ENCODE peak calls at places on chromosomes 4 and X, in eight cellular contexts. S is activated CD4-positive, CD25-positive, alpha-beta regulatory T cell; V is cardiac muscle cell; J is posterior cingulate gyrus; G is stimulated activated CD4-positive, alpha-beta T cell treated with anti-CD3 and anti-CD28 coated beads, Interleukin-1b, Interleukin-23, amount 100 ng/mL, for 4 hours; W is GM23338; R is globus pallidus; X is activated T-cell treated with anti-CD3 and anti-CD28 coated beads for 1 hour. F is an unnamed sample.

GRCh38 chr4:166460769-166461550 is 587.9 kb downstream of the TLL1 start:
- DNase-seq in S (no peak), V (no peak), J (no peak), G (no peak), W (no peak), R (no peak), X (no peak), F (no peak)

GRCh38 chrX:150164971-150165605 is 198.0 kb upstream of the MAMLD1 start:
- DNase-seq in S (no peak), V (no peak), J (no peak), G (no peak), W (no peak), R (no peak), X (no peak), F (no peak)

GRCh38 chr4:71189471-71189870 is 149.3 kb upstream of the SLC4A4 start:
- DNase-seq in S (no peak), V (no peak), J (no peak), G (no peak), W (no peak), R (no peak), X (no peak), F (no peak)

GRCh38 chr4:117249333-117249732 is 164.0 kb upstream of the TRAM1L1 start:
- DNase-seq in S (no peak), V (no peak), J (no peak), G (no peak), W (no peak), R (no peak), X (no peak), F (no peak)

GRCh38 chrX:30141966-30142365 is 73.4 kb upstream of the MAGEB2 start:
- DNase-seq in S (no peak), V (peak; percentile 81), J (no peak), G (no peak), W (peak; percentile 65), R (peak; percentile 12), X (no peak), F (peak; percentile 46)

GRCh38 chrX:19630776-19631707 is 115.7 kb upstream of the MAP3K15 start:
- DNase-seq in S (no peak), V (no peak), J (no peak), G (no peak), W (peak; percentile 19), R (no peak), X (no peak), F (peak; percentile 30)

GRCh38 chrX:87392369-87392768 is 125.2 kb upstream of the KLHL4 start:
- DNase-seq in S (no peak), V (no peak), J (no peak), G (no peak), W (no peak), R (no peak), X (no peak), F (peak; percentile 4)

GRCh38 chr4:106481801-106482200 is 113.2 kb upstream of the GIMD1 start:
- DNase-seq in S (no peak), V (no peak), J (no peak), G (no peak), W (no peak), R (no peak), X (no peak), F (no peak)

GRCh38 chr4:88163286-88163685 is 4.8 kb upstream of the ABCG2 start:
- DNase-seq in S (no peak), V (no peak), J (no peak), G (no peak), W (peak; percentile 36), R (no peak), X (no peak), F (no peak)

GRCh38 chrX:10875995-10876394 is 235.1 kb upstream of the HCCS start:
- DNase-seq in S (no peak), V (no peak), J (no peak), G (no peak), W (no peak), R (no peak), X (no peak), F (no peak)

GRCh38 chrX:143632625-143633387 is 3.1 kb downstream of the SLITRK4 start:
- DNase-seq in S (no peak), V (peak; percentile 1), J (no peak), G (no peak), W (peak; percentile 1), R (no peak), X (no peak), F (no peak)

GRCh38 chrX:44953734-44954502 is 80.9 kb downstream of the KDM6A start:
- DNase-seq in S (no peak), V (peak; percentile 55), J (no peak), G (no peak), W (no peak), R (no peak), X (no peak), F (no peak)

GRCh38 chr4:183468210-183469095 is 24.0 kb downstream of the CDKN2AIP start:
- DNase-seq in S (no peak), V (no peak), J (no peak), G (no peak), W (no peak), R (no peak), X (no peak), F (no peak)

GRCh38 chr4:181566490-181566889 is 676.7 kb upstream of the TENM3 start:
- DNase-seq in S (no peak), V (no peak), J (no peak), G (no peak), W (no peak), R (no peak), X (no peak), F (no peak)

GRCh38 chr4:163344147-163345050 is 707 bp downstream of the NPY5R start:
- DNase-seq in S (no peak), V (peak; percentile 57), J (peak; percentile 8), G (no peak), W (peak; percentile 72), R (no peak), X (no peak), F (peak; percentile 80)

GRCh38 chrX:147803948-147804347 is 107.8 kb upstream of the FMR1 start:
- DNase-seq in S (no peak), V (peak; percentile 34), J (peak; percentile 5), G (no peak), W (peak; percentile 50), R (peak; percentile 23), X (no peak), F (peak; percentile 28)

GRCh38 chrX:154437398-154437752 is 421 bp downstream of the GDI1 start:
- DNase-seq in S (no peak), V (no peak), J (peak; percentile 15), G (no peak), W (no peak), R (no peak), X (no peak), F (no peak)

GRCh38 chr4:105350859-105351494 is 122.9 kb downstream of the PPA2 start:
- DNase-seq in S (no peak), V (no peak), J (no peak), G (no peak), W (no peak), R (no peak), X (no peak), F (no peak)

GRCh38 chr4:188986271-188986689 is 847.0 kb downstream of the TRIML1 start:
- DNase-seq in S (no peak), V (no peak), J (no peak), G (no peak), W (no peak), R (no peak), X (no peak), F (no peak)

GRCh38 chrX:80412042-80412441 is 8.2 kb upstream of the TENT5D start:
- DNase-seq in S (no peak), V (no peak), J (no peak), G (no peak), W (no peak), R (no peak), X (no peak), F (no peak)

GRCh38 chr4:152697284-152698011 is 17.7 kb upstream of the TMEM154 start:
- DNase-seq in S (no peak), V (no peak), J (no peak), G (no peak), W (no peak), R (no peak), X (no peak), F (no peak)

GRCh38 chr4:106898621-106899230 is 137.4 kb downstream of the DKK2 start:
- DNase-seq in S (no peak), V (peak; percentile 81), J (no peak), G (no peak), W (peak; percentile 85), R (no peak), X (no peak), F (peak; percentile 33)

GRCh38 chrX:133881893-133882292 is 103.5 kb downstream of the GPC3 start:
- DNase-seq in S (no peak), V (peak; percentile 5), J (no peak), G (no peak), W (peak; percentile 36), R (no peak), X (no peak), F (no peak)

GRCh38 chr4:15149842-15150592 is 147.7 kb downstream of the CPEB2 start:
- DNase-seq in S (no peak), V (peak; percentile 73), J (peak; percentile 90), G (no peak), W (peak; percentile 73), R (peak; percentile 95), X (no peak), F (peak; percentile 51)

GRCh38 chr4:138090145-138090917 is 151.8 kb downstream of the SLC7A11 start:
- DNase-seq in S (no peak), V (peak; percentile 77), J (peak; percentile 50), G (peak; percentile 2), W (peak; percentile 71), R (peak; percentile 76), X (peak; percentile 1), F (peak; percentile 64)

GRCh38 chr4:86653237-86653865 is 59.2 kb downstream of the PTPN13 start:
- DNase-seq in S (no peak), V (no peak), J (no peak), G (no peak), W (peak; percentile 72), R (no peak), X (no peak), F (peak; percentile 27)

GRCh38 chr4:39591290-39591689 is 47.4 kb downstream of the SMIM14 start:
- DNase-seq in S (no peak), V (no peak), J (no peak), G (no peak), W (no peak), R (no peak), X (no peak), F (no peak)

GRCh38 chr4:7651461-7651921 is 216.8 kb upstream of the PSAPL1 start:
- DNase-seq in S (no peak), V (no peak), J (peak; percentile 53), G (no peak), W (peak; percentile 48), R (peak; percentile 46), X (no peak), F (peak; percentile 81)